ENCODE peak calls at places on chromosomes 5 and 9, in four cellular contexts. Y is Peyer's patch, T is ovary, M is tibial nerve. Z is an unnamed sample. For H3K4me1, the result is how much of the 10 kb centered on the place peaks cover.

GRCh38 chr5:6576861-6577501 is 55.9 kb downstream of the NSUN2 start:
- DNase-seq in Y (no peak), T (no peak), M (peak), Z (no peak)

GRCh38 chr5:66655395-66656324 is 59.5 kb downstream of the MAST4 start:
- DNase-seq in Y (no peak), T (no peak), M (peak), Z (no peak)

GRCh38 chr5:61991426-61991825 is 314.6 kb upstream of the KIF2A start:
- DNase-seq in Y (no peak), T (no peak), M (no peak), Z (no peak)

GRCh38 chr9:118331622-118332045 is 627.4 kb downstream of the TLR4 start:
- DNase-seq in Y (no peak), T (no peak), M (no peak), Z (peak)

GRCh38 chr9:83533296-83533695 is 4.9 kb downstream of the FRMD3 start:
- DNase-seq in Y (no peak), T (no peak), M (no peak), Z (no peak)

GRCh38 chr5:82365744-82366228 is 87.6 kb upstream of the RPS23 start:
- DNase-seq in Y (no peak), T (no peak), M (no peak), Z (no peak)

GRCh38 chr9:5714501-5715401 is 85.8 kb downstream of the RIC1 start:
- DNase-seq in Y (no peak), T (no peak), M (no peak), Z (no peak)

GRCh38 chr9:70261131-70261870 is 2.5 kb downstream of the SMC5 start:
- DNase-seq in Y (no peak), T (no peak), M (no peak), Z (no peak)

GRCh38 chr9:34646211-34647083 is at the start of gene GALT:
- DNase-seq in Y (peak), T (peak), M (peak), Z (peak)

GRCh38 chr9:125561497-125562148 is 145.4 kb downstream of the MAPKAP1 start:
- DNase-seq in Y (no peak), T (no peak), M (no peak), Z (no peak)

GRCh38 chr5:68080282-68081050 is 135.1 kb upstream of the PIK3R1 start:
- DNase-seq in Y (no peak), T (no peak), M (no peak), Z (no peak)

GRCh38 chr9:110830495-110830894 is 161.9 kb downstream of the MUSK start:
- DNase-seq in Y (no peak), T (no peak), M (no peak), Z (no peak)

GRCh38 chr5:129664336-129664937 is 83.5 kb upstream of the MINAR2 start:
- DNase-seq in Y (peak), T (no peak), M (peak), Z (no peak)

GRCh38 chr5:34813473-34813872 is 25.5 kb upstream of the TTC23L start:
- DNase-seq in Y (no peak), T (no peak), M (no peak), Z (no peak)

GRCh38 chr9:84773023-84773422 is 103.5 kb downstream of the NTRK2 start:
- DNase-seq in Y (no peak), T (no peak), M (no peak), Z (no peak)

GRCh38 chr5:139808481-139809330 is 13.1 kb downstream of the PSD2 start:
- DNase-seq in Y (no peak), T (no peak), M (no peak), Z (no peak)

GRCh38 chr9:120353501-120353900 is 226.5 kb downstream of the CDK5RAP2 start:
- DNase-seq in Y (no peak), T (no peak), M (no peak), Z (no peak)

GRCh38 chr5:140044041-140044440 is 942 bp upstream of the NRG2 start:
- DNase-seq in Y (no peak), T (no peak), M (no peak), Z (no peak)

GRCh38 chr5:110045153-110045552 is 355.4 kb downstream of the MAN2A1 start:
- DNase-seq in Y (no peak), T (no peak), M (no peak), Z (no peak)

GRCh38 chr5:120690621-120691407 is 226.7 kb downstream of the PRR16 start:
- DNase-seq in Y (no peak), T (no peak), M (no peak), Z (no peak)

GRCh38 chr5:14054111-14054854 is 88.9 kb upstream of the TRIO start:
- DNase-seq in Y (no peak), T (no peak), M (no peak), Z (no peak)

GRCh38 chr9:92196909-92197308 is 81.7 kb upstream of the SPTLC1 start:
- DNase-seq in Y (no peak), T (no peak), M (no peak), Z (no peak)

GRCh38 chr5:130023604-130024003 is 119.3 kb downstream of the CHSY3 start:
- DNase-seq in Y (no peak), T (no peak), M (no peak), Z (no peak)

GRCh38 chr5:44334622-44335021 is 54.6 kb downstream of the FGF10 start:
- DNase-seq in Y (no peak), T (no peak), M (no peak), Z (no peak)

GRCh38 chr5:23631283-23632045 is 124.1 kb downstream of the PRDM9 start:
- DNase-seq in Y (no peak), T (no peak), M (no peak), Z (peak)

GRCh38 chr5:6490693-6491092 is 42.0 kb downstream of the UBE2QL1 start:
- DNase-seq in Y (no peak), T (no peak), M (no peak), Z (no peak)

GRCh38 chr5:144697847-144698262 is 527.2 kb downstream of the KCTD16 start:
- DNase-seq in Y (no peak), T (no peak), M (no peak), Z (no peak)

GRCh38 chr9:80797841-80798688 is 891.3 kb downstream of the TLE1 start:
- DNase-seq in Y (no peak), T (peak), M (peak), Z (no peak)

GRCh38 chr5:33072700-33073099 is 361.6 kb downstream of the NPR3 start:
- DNase-seq in Y (no peak), T (no peak), M (no peak), Z (no peak)

GRCh38 chr5:1983919-1984695 is 101.4 kb upstream of the IRX4 start:
- DNase-seq in Y (no peak), T (no peak), M (no peak), Z (no peak)

GRCh38 chr5:14016549-14016948 is 72.1 kb upstream of the DNAH5 start:
- DNase-seq in Y (no peak), T (no peak), M (no peak), Z (no peak)

GRCh38 chr9:93112116-93112863 is 16.3 kb downstream of the CARD19 start:
- DNase-seq in Y (peak), T (peak), M (no peak), Z (peak)

GRCh38 chr5:19928556-19929421 is 59.2 kb downstream of the CDH18 start:
- DNase-seq in Y (no peak), T (no peak), M (no peak), Z (no peak)

GRCh38 chr5:83895860-83896259 is 175.2 kb upstream of the HAPLN1 start:
- DNase-seq in Y (no peak), T (no peak), M (no peak), Z (no peak)

GRCh38 chr5:179732918-179733763 is 519 bp downstream of the MAML1 start:
- DNase-seq in Y (peak), T (peak), M (peak), Z (peak)

GRCh38 chr9:38046669-38047300 is 22.2 kb downstream of the SHB start:
- DNase-seq in Y (no peak), T (no peak), M (no peak), Z (no peak)
- TF ChIP-seq POLR2A in Y (no peak), T (no peak), M (no peak), Z (no peak)

DNA sequence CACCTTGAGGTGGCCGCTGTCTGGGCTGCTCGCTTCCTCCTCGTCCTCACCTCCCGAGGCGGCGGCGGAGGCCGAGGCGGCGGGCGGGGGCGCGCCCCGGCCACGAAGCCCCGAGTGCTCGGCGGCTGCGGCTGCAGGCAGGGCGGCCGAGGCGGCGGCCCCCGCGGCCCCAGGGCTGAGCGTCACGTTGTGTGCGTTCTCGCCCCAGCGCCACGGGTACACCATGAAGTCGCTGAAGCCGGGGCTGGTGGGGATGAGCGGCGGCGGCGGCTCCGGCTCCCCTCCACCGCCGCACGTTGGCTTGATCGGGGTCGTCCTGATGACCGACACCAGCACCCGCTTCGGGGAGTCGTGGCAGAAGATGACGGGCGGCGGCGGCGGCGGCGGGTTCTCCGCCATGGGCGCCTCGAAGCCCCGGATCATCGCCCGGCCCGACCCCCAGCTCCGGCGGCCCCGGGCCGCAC is 528 bp downstream of the ZNF367 start:
- DNase-seq in Y (peak), T (no peak), M (no peak), Z (peak)
- H3K4me1 ChIP-seq in Y (under half), T (under half), M (under half), Z (under half)

GRCh38 chr9:136671646-136672430 is 9.1 kb downstream of the EGFL7 start:
- DNase-seq in Y (peak), T (peak), M (peak), Z (peak)
- TF ChIP-seq POLR2A in Y (no peak), T (no peak), M (no peak), Z (no peak)

GRCh38 chr5:168251308-168251707 is 40.1 kb upstream of the WWC1 start:
- DNase-seq in Y (no peak), T (no peak), M (no peak), Z (no peak)
- H3K4me1 ChIP-seq in Y (under half), T (under half), M (under half), Z (under half)

GRCh38 chr5:173790836-173791546 is 97.2 kb upstream of the CPEB4 start:
- DNase-seq in Y (no peak), T (no peak), M (no peak), Z (no peak)
- TF ChIP-seq POLR2A in Y (no peak), T (no peak), M (no peak), Z (no peak)

GRCh38 chr5:119357309-119357708 is 1.5 kb downstream of the TNFAIP8 start:
- DNase-seq in Y (no peak), T (no peak), M (no peak), Z (no peak)
- H3K4me1 ChIP-seq in Y (under half), T (under half), M (under half), Z (under half)

DNA sequence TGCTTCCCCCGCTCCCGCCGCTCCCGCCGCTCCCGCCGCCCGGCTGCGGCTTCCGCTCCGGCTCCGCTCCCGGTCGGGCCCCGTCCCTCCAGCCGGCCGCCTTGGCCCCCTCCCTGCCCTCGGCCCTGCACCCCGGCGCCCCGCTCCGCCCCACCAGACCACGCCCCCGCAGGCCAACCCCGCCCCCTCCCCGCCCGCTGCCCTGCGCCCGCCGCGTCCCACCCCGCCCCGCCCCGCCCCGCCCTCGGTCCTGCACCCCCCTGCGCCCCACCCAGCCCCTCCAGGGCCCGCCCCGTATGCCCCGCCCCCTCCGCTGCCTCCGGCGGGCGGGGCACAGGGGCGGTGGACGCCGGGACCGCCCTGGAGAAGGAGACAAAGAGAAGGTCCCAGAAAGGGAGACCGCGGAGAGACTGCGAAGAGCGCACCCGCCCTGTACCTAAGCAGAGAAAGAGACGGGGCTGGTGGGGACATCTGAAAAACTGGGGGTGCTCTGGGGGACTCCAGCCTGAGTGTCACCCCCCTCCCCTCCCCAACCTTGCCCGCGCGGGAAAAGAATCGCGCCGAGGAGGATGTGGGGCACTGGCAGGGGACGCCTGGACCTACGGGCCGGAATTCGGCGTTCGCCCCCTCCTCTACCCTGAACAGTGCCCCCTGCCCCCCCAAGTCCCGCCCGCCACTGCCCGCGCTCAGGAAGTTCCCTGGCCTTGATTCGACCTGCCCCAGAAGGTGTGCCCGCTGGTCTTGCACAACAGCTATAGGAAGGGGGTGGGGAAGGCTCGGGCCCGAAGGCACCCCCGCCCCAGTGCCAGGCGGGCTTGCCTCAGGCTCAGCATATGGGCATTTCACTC is 42.9 kb upstream of the STXBP1 start:
- DNase-seq in Y (peak), T (peak), M (peak), Z (peak)
- TF ChIP-seq POLR2A in Y (no peak), T (no peak), M (peak), Z (peak)